ENCODE peak calls at places on chromosome 5, in five cellular contexts. I is NCI-H524; Z is cardiac fibroblast; G is effector memory CD4-positive, alpha-beta T cell; Q is heart left ventricle. M is an unnamed sample.

GRCh38 chr5:36842087-36842486 is 34.5 kb upstream of the NIPBL start:
- DNase-seq in Q (no peak), I (no peak), G (no peak), Z (no peak), M (no peak)

GRCh38 chr5:171415115-171415730 is 4.2 kb upstream of the FGF18 start:
- DNase-seq in I (no peak), Q (no peak), G (no peak), Z (peak; percentile 59), M (peak; percentile 36)

GRCh38 chr5:14726066-14726838 is 61.7 kb downstream of the OTULIN start:
- DNase-seq in I (no peak), Z (peak; percentile 52), Q (no peak), G (no peak), M (no peak)

GRCh38 chr5:103428923-103429322 is 133.7 kb downstream of the NUDT12 start:
- DNase-seq in Z (no peak), Q (no peak), G (no peak), I (no peak), M (no peak)

GRCh38 chr5:158822099-158822498 is 277.6 kb downstream of the EBF1 start:
- DNase-seq in I (no peak), G (no peak), Q (no peak), Z (no peak), M (no peak)

GRCh38 chr5:90289837-90290236 is 119.7 kb downstream of the CETN3 start:
- DNase-seq in I (no peak), G (no peak), Q (no peak), Z (peak; percentile 17), M (peak; percentile 24)

GRCh38 chr5:76337949-76338589 is 65.0 kb upstream of the IQGAP2 start:
- DNase-seq in Z (peak; percentile 17), G (peak; percentile 17), Q (no peak), I (peak; percentile 12), M (peak; percentile 74)

GRCh38 chr5:150066901-150067396 is 19.4 kb downstream of the CSF1R start:
- DNase-seq in Z (peak; percentile 55), G (no peak), I (no peak), Q (no peak), M (no peak)

GRCh38 chr5:68395302-68395701 is 179.7 kb downstream of the PIK3R1 start:
- DNase-seq in Q (no peak), I (peak; percentile 81), G (no peak), Z (no peak), M (no peak)

GRCh38 chr5:52856564-52856963 is 68.8 kb downstream of the ITGA1 start:
- DNase-seq in G (no peak), I (no peak), Q (no peak), Z (no peak), M (no peak)

GRCh38 chr5:91207248-91207647 is 175.9 kb downstream of the ARRDC3 start:
- DNase-seq in Z (no peak), G (no peak), Q (no peak), I (no peak), M (no peak)

GRCh38 chr5:128201065-128201926 is 117.7 kb downstream of the SLC12A2 start:
- DNase-seq in I (peak; percentile 62), G (peak; percentile 68), Q (peak; percentile 88), Z (peak; percentile 75), M (peak; percentile 80)

GRCh38 chr5:56685503-56686217 is 129.7 kb upstream of the MAP3K1 start:
- DNase-seq in Z (no peak), Q (no peak), I (no peak), G (no peak), M (no peak)

GRCh38 chr5:78758169-78758839 is 109.7 kb upstream of the LHFPL2 start:
- DNase-seq in I (no peak), Q (no peak), G (no peak), Z (no peak), M (no peak)

GRCh38 chr5:119742311-119742710 is 113.0 kb downstream of the FAM170A start:
- DNase-seq in G (no peak), I (no peak), Z (no peak), Q (no peak), M (no peak)

GRCh38 chr5:15715966-15716365 is 216.0 kb downstream of the FBXL7 start:
- DNase-seq in G (no peak), Q (no peak), Z (no peak), I (peak; percentile 23), M (peak; percentile 30)

GRCh38 chr5:43075319-43076293 is 35.5 kb upstream of the ANXA2R start:
- DNase-seq in Z (peak; percentile 70), G (no peak), Q (no peak), I (no peak), M (no peak)

GRCh38 chr5:149195337-149195887 is 54.1 kb downstream of the ABLIM3 start:
- DNase-seq in Z (no peak), Q (peak; percentile 67), G (no peak), I (no peak), M (no peak)

M was measured in NCI-H82.